ENCODE peak calls at places on chromosomes 12 and 14, in eight cellular contexts. A is activated CD4-positive, alpha-beta T cell treated with anti-CD3 and anti-CD28 coated beads, Interleukin-2, amount 50 U/mL, for 24 hours; U is AG04450; L is skeletal muscle cell; T is GM23338; Q is hepatic stellate cell; M is COLO829; H is A172. J is an unnamed sample.

GRCh38 chr12:106317406-106318082 is 15.0 kb downstream of the TCP11L2 start:
- DNase-seq in H (no peak), U (no peak), M (no peak), Q (no peak), A (no peak), T (no peak), L (no peak), J (no peak)

GRCh38 chr14:59333668-59334067 is 131.5 kb downstream of the GPR135 start:
- DNase-seq in M (no peak), H (no peak), T (no peak), A (no peak), L (peak; percentile 87), U (peak; percentile 76), Q (peak; percentile 68), J (no peak)

GRCh38 chr14:44712095-44712822 is 205.2 kb upstream of the FSCB start:
- DNase-seq in M (no peak), Q (no peak), A (no peak), H (no peak), L (no peak), U (no peak), T (no peak), J (no peak)

GRCh38 chr12:80491176-80491575 is 47.1 kb downstream of the PTPRQ start:
- DNase-seq in M (no peak), A (no peak), T (no peak), Q (no peak), H (no peak), L (no peak), U (no peak), J (no peak)

GRCh38 chr12:47939009-47939601 is 24.3 kb upstream of the TMEM106C start:
- DNase-seq in T (no peak), L (no peak), Q (no peak), U (no peak), A (no peak), H (no peak), M (no peak), J (no peak)

GRCh38 chr14:57227083-57227482 is 41.6 kb downstream of the EXOC5 start:
- DNase-seq in L (no peak), T (no peak), A (no peak), Q (no peak), M (no peak), H (no peak), U (no peak), J (no peak)

GRCh38 chr12:28027328-28027727 is 54.8 kb upstream of the PTHLH start:
- DNase-seq in T (no peak), Q (no peak), M (no peak), U (no peak), L (no peak), A (no peak), H (no peak), J (no peak)

GRCh38 chr14:23047042-23047634 is 5.1 kb downstream of the PSMB11 start:
- DNase-seq in A (no peak), L (no peak), Q (no peak), U (no peak), M (no peak), H (no peak), T (no peak), J (no peak)

GRCh38 chr14:39374846-39375245 is 57.4 kb downstream of the FBXO33 start:
- DNase-seq in A (no peak), U (no peak), M (no peak), L (no peak), Q (peak; percentile 41), T (no peak), H (peak; percentile 8), J (no peak)

GRCh38 chr12:42935756-42936155 is 346.2 kb upstream of the PRICKLE1 start:
- DNase-seq in L (peak; percentile 37), M (peak; percentile 21), T (no peak), A (no peak), H (peak; percentile 23), Q (no peak), U (peak; percentile 59), J (no peak)

GRCh38 chr12:52521175-52521574 is 981 bp upstream of the KRT5 start:
- DNase-seq in A (no peak), Q (no peak), L (no peak), T (no peak), H (peak; percentile 43), M (no peak), U (no peak), J (peak; percentile 24)

GRCh38 chr14:61653507-61653906 is 41.8 kb upstream of the HIF1A start:
- DNase-seq in U (peak; percentile 53), Q (peak; percentile 43), H (peak; percentile 54), L (no peak), T (no peak), M (peak; percentile 20), A (no peak), J (no peak)

GRCh38 chr12:131385313-131386166 is 325.4 kb upstream of the SFSWAP start:
- DNase-seq in H (no peak), A (no peak), T (no peak), M (no peak), U (no peak), Q (no peak), L (no peak), J (peak; percentile 57)

GRCh38 chr14:69643430-69644200 is 32.2 kb downstream of the SUSD6 start:
- DNase-seq in A (no peak), T (no peak), L (no peak), U (no peak), M (no peak), H (peak; percentile 70), Q (no peak), J (no peak)

GRCh38 chr12:124579921-124580517 is 12.6 kb upstream of the NCOR2 start:
- DNase-seq in H (no peak), Q (no peak), L (no peak), M (no peak), T (no peak), U (no peak), A (no peak), J (no peak)

GRCh38 chr12:8860165-8860961 is 37.9 kb downstream of the A2ML1 start:
- DNase-seq in Q (peak; percentile 38), U (no peak), T (peak; percentile 87), H (peak; percentile 6), A (no peak), L (peak; percentile 36), M (peak; percentile 34), J (peak; percentile 77)

GRCh38 chr14:69260979-69261605 is 1.1 kb downstream of the GALNT16 start:
- DNase-seq in U (no peak), Q (peak; percentile 45), A (peak; percentile 21), M (no peak), H (no peak), T (peak; percentile 79), L (no peak), J (peak; percentile 96)

GRCh38 chr12:13817131-13817530 is 164.3 kb downstream of the GRIN2B start:
- DNase-seq in L (no peak), U (no peak), H (no peak), M (no peak), A (no peak), T (no peak), Q (no peak), J (no peak)

GRCh38 chr12:26939953-26940352 is 1.7 kb downstream of the FGFR1OP2 start:
- DNase-seq in M (no peak), T (no peak), L (no peak), A (no peak), Q (no peak), U (no peak), H (no peak), J (no peak)

GRCh38 chr14:100803694-100804075 is 22.2 kb upstream of the MEG3 start:
- DNase-seq in L (no peak), A (no peak), U (no peak), T (no peak), M (no peak), Q (no peak), H (no peak), J (no peak)

GRCh38 chr14:55794655-55795583 is 214.9 kb downstream of the KTN1 start:
- DNase-seq in A (no peak), Q (no peak), H (peak; percentile 32), U (no peak), L (no peak), M (peak; percentile 35), T (no peak), J (no peak)

GRCh38 chr12:88509347-88509746 is 70.9 kb downstream of the KITLG start:
- DNase-seq in T (no peak), Q (peak; percentile 16), H (no peak), A (no peak), M (no peak), U (no peak), L (no peak), J (no peak)

GRCh38 chr12:56257491-56258067 is 605 bp downstream of the ANKRD52 start:
- DNase-seq in U (no peak), L (no peak), H (no peak), T (peak; percentile 87), Q (peak; percentile 63), M (no peak), A (no peak), J (peak; percentile 93)

J was measured in H7.